ENCODE peak calls at places on chromosomes 2 and 18, in four cellular contexts. F is naive thymus-derived CD8-positive, alpha-beta T cell; S is sciatic nerve; L is right cardiac atrium. V is an unnamed sample.
A peak's percentile ranks its signal among the peaks of the same experiment; 100 is the strongest.

GRCh38 chr2:241035818-241036396 is 37.5 kb downstream of the SNED1 start:
- DNase-seq in S (no peak), L (no peak), F (peak; percentile 77), V (no peak)

GRCh38 chr18:50573679-50574078 is 13.8 kb downstream of the MAPK4 start:
- DNase-seq in F (no peak), S (no peak), L (no peak), V (no peak)

GRCh38 chr2:218002792-218003191 is at the start of gene TNS1:
- DNase-seq in L (peak; percentile 78), F (no peak), S (peak; percentile 79), V (no peak)

GRCh38 chr18:3538954-3539617 is 89.1 kb downstream of the TGIF1 start:
- DNase-seq in L (no peak), F (no peak), S (no peak), V (no peak)

GRCh38 chr2:238731961-238732360 is 115.9 kb upstream of the TWIST2 start:
- DNase-seq in S (no peak), L (no peak), F (no peak), V (no peak)

GRCh38 chr18:5311273-5312009 is 15.9 kb upstream of the ZBTB14 start:
- DNase-seq in F (no peak), L (no peak), S (no peak), V (no peak)

GRCh38 chr2:198127627-198128026 is 323.2 kb downstream of the PLCL1 start:
- DNase-seq in F (peak; percentile 22), L (peak; percentile 35), S (peak; percentile 60), V (no peak)

GRCh38 chr18:12236141-12236540 is 18.0 kb upstream of the CIDEA start:
- DNase-seq in S (no peak), L (no peak), F (no peak), V (no peak)

GRCh38 chr2:210169871-210170441 is 1.3 kb downstream of the KANSL1L start:
- DNase-seq in F (no peak), S (no peak), L (no peak), V (no peak)

GRCh38 chr2:39488450-39488849 is 51.4 kb upstream of the MAP4K3 start:
- DNase-seq in F (no peak), L (peak; percentile 25), S (no peak), V (no peak)

GRCh38 chr2:11437602-11438001 is 28.4 kb downstream of the E2F6 start:
- DNase-seq in F (no peak), S (no peak), L (no peak), V (no peak)

GRCh38 chr18:36028859-36029258 is 38.5 kb downstream of the RPRD1A start:
- DNase-seq in L (no peak), S (no peak), F (no peak), V (no peak)

GRCh38 chr2:134014196-134014960 is 239.5 kb upstream of the MGAT5 start:
- DNase-seq in L (no peak), S (no peak), F (no peak), V (no peak)

GRCh38 chr2:71453404-71454220 is at the start of gene DYSF:
- DNase-seq in F (no peak), S (no peak), L (peak; percentile 65), V (no peak)

GRCh38 chr18:70433001-70433400 is 144.2 kb downstream of the SOCS6 start:
- DNase-seq in S (no peak), L (no peak), F (no peak), V (no peak)

GRCh38 chr18:73691118-73691517 is 456.5 kb downstream of the FBXO15 start:
- DNase-seq in L (no peak), S (no peak), F (no peak), V (no peak)

GRCh38 chr2:19104503-19104902 is 253.9 kb downstream of the OSR1 start:
- DNase-seq in F (no peak), L (no peak), S (no peak), V (no peak)

GRCh38 chr2:223586261-223586660 is 15.9 kb downstream of the SCG2 start:
- DNase-seq in S (no peak), F (no peak), L (no peak), V (no peak)

GRCh38 chr2:18623782-18624181 is 34.4 kb upstream of the NT5C1B start:
- DNase-seq in S (no peak), F (no peak), L (no peak), V (no peak)

GRCh38 chr2:97745474-97746172 is 32.2 kb downstream of the ZAP70 start:
- DNase-seq in S (no peak), F (no peak), L (no peak), V (no peak)

GRCh38 chr2:208565690-208566421 is 159.3 kb downstream of the PTH2R start:
- DNase-seq in L (no peak), S (no peak), F (no peak), V (no peak)

GRCh38 chr2:224069172-224069571 is 30.1 kb upstream of the SERPINE2 start:
- DNase-seq in F (no peak), S (peak; percentile 63), L (peak; percentile 70), V (no peak)

GRCh38 chr2:24920813-24921441 is 890 bp upstream of the ADCY3 start:
- DNase-seq in F (no peak), S (peak; percentile 54), L (no peak), V (peak; percentile 28)

GRCh38 chr2:199484927-199485326 is 27.2 kb upstream of the SATB2 start:
- DNase-seq in L (no peak), F (no peak), S (no peak), V (no peak)

GRCh38 chr2:53827398-53828175 is 32.2 kb downstream of the GPR75 start:
- DNase-seq in L (no peak), S (no peak), F (no peak), V (no peak)

V was measured in mesenteric fat pad.